ENCODE peak calls at places on chromosomes 13 and 19, in five cellular contexts. One of them, this sample, is unnamed.

GRCh38 chr19:55809381-55810058 is 22.3 kb downstream of the NLRP11 start:
- DNase-seq in stimulated activated naive CD8-positive, alpha-beta T cell treated with anti-CD3 and anti-CD28 coated beads, Interleukin-15, Interleukin-2, amounts not matched to agents 100 U/mL and 50 U/mL, for 24 hours: peak
- DNase-seq in GM03348: peak
- DNase-seq in GM23248: peak
- DNase-seq in glutamatergic neuron: peak
- DNase-seq in this sample: peak

GRCh38 chr13:111156421-111156820 is 41.3 kb downstream of the ARHGEF7 start:
- DNase-seq in glutamatergic neuron: no peak
- DNase-seq in stimulated activated naive CD8-positive, alpha-beta T cell treated with anti-CD3 and anti-CD28 coated beads, Interleukin-15, Interleukin-2, amounts not matched to agents 100 U/mL and 50 U/mL, for 24 hours: no peak
- DNase-seq in GM23248: peak
- DNase-seq in GM03348: peak
- DNase-seq in this sample: no peak

GRCh38 chr19:50203281-50204080 is at the start of gene MYH14:
- DNase-seq in GM23248: peak
- DNase-seq in stimulated activated naive CD8-positive, alpha-beta T cell treated with anti-CD3 and anti-CD28 coated beads, Interleukin-15, Interleukin-2, amounts not matched to agents 100 U/mL and 50 U/mL, for 24 hours: peak
- DNase-seq in glutamatergic neuron: peak
- DNase-seq in GM03348: peak
- DNase-seq in this sample: no peak

GRCh38 chr19:55484571-55485438 is at the start of gene NAT14:
- DNase-seq in GM03348: peak
- DNase-seq in GM23248: peak
- DNase-seq in glutamatergic neuron: peak
- DNase-seq in stimulated activated naive CD8-positive, alpha-beta T cell treated with anti-CD3 and anti-CD28 coated beads, Interleukin-15, Interleukin-2, amounts not matched to agents 100 U/mL and 50 U/mL, for 24 hours: peak
- DNase-seq in this sample: peak

GRCh38 chr19:44741841-44742352 is 6.6 kb upstream of the BCL3 start:
- DNase-seq in stimulated activated naive CD8-positive, alpha-beta T cell treated with anti-CD3 and anti-CD28 coated beads, Interleukin-15, Interleukin-2, amounts not matched to agents 100 U/mL and 50 U/mL, for 24 hours: no peak
- DNase-seq in glutamatergic neuron: no peak
- DNase-seq in GM03348: peak
- DNase-seq in GM23248: peak
- DNase-seq in this sample: no peak

GRCh38 chr13:102367836-102368235 is 34.0 kb downstream of the FGF14 start:
- DNase-seq in stimulated activated naive CD8-positive, alpha-beta T cell treated with anti-CD3 and anti-CD28 coated beads, Interleukin-15, Interleukin-2, amounts not matched to agents 100 U/mL and 50 U/mL, for 24 hours: no peak
- DNase-seq in glutamatergic neuron: no peak
- DNase-seq in GM03348: no peak
- DNase-seq in GM23248: no peak
- DNase-seq in this sample: no peak

GRCh38 chr13:21120191-21120590 is 56.2 kb downstream of the SKA3 start:
- DNase-seq in GM03348: no peak
- DNase-seq in stimulated activated naive CD8-positive, alpha-beta T cell treated with anti-CD3 and anti-CD28 coated beads, Interleukin-15, Interleukin-2, amounts not matched to agents 100 U/mL and 50 U/mL, for 24 hours: no peak
- DNase-seq in GM23248: no peak
- DNase-seq in glutamatergic neuron: no peak
- DNase-seq in this sample: no peak

GRCh38 chr19:4518345-4519171 is at the start of gene PLIN4:
- DNase-seq in stimulated activated naive CD8-positive, alpha-beta T cell treated with anti-CD3 and anti-CD28 coated beads, Interleukin-15, Interleukin-2, amounts not matched to agents 100 U/mL and 50 U/mL, for 24 hours: no peak
- DNase-seq in GM23248: peak
- DNase-seq in glutamatergic neuron: no peak
- DNase-seq in GM03348: peak
- DNase-seq in this sample: no peak

GRCh38 chr13:59409211-59409610 is 754.5 kb downstream of the DIAPH3 start:
- DNase-seq in glutamatergic neuron: no peak
- DNase-seq in stimulated activated naive CD8-positive, alpha-beta T cell treated with anti-CD3 and anti-CD28 coated beads, Interleukin-15, Interleukin-2, amounts not matched to agents 100 U/mL and 50 U/mL, for 24 hours: no peak
- DNase-seq in GM23248: no peak
- DNase-seq in GM03348: no peak
- DNase-seq in this sample: no peak

GRCh38 chr13:75908137-75908536 is 272.0 kb downstream of the LMO7 start:
- DNase-seq in glutamatergic neuron: no peak
- DNase-seq in GM23248: peak
- DNase-seq in GM03348: peak
- DNase-seq in stimulated activated naive CD8-positive, alpha-beta T cell treated with anti-CD3 and anti-CD28 coated beads, Interleukin-15, Interleukin-2, amounts not matched to agents 100 U/mL and 50 U/mL, for 24 hours: no peak
- DNase-seq in this sample: no peak

GRCh38 chr13:81480634-81481033 is 1139.7 kb upstream of the SPRY2 start:
- DNase-seq in glutamatergic neuron: no peak
- DNase-seq in stimulated activated naive CD8-positive, alpha-beta T cell treated with anti-CD3 and anti-CD28 coated beads, Interleukin-15, Interleukin-2, amounts not matched to agents 100 U/mL and 50 U/mL, for 24 hours: no peak
- DNase-seq in GM03348: no peak
- DNase-seq in GM23248: no peak
- DNase-seq in this sample: no peak

GRCh38 chr19:56282809-56283208 is 10.3 kb downstream of the EDDM13 start:
- DNase-seq in glutamatergic neuron: no peak
- DNase-seq in GM23248: no peak
- DNase-seq in stimulated activated naive CD8-positive, alpha-beta T cell treated with anti-CD3 and anti-CD28 coated beads, Interleukin-15, Interleukin-2, amounts not matched to agents 100 U/mL and 50 U/mL, for 24 hours: no peak
- DNase-seq in GM03348: no peak
- DNase-seq in this sample: no peak

GRCh38 chr19:12983561-12984142 is 11.6 kb upstream of the NFIX start:
- DNase-seq in stimulated activated naive CD8-positive, alpha-beta T cell treated with anti-CD3 and anti-CD28 coated beads, Interleukin-15, Interleukin-2, amounts not matched to agents 100 U/mL and 50 U/mL, for 24 hours: peak
- DNase-seq in GM23248: peak
- DNase-seq in GM03348: peak
- DNase-seq in glutamatergic neuron: peak
- DNase-seq in this sample: peak

GRCh38 chr19:35644987-35645679 is 3.0 kb upstream of the COX6B1 start:
- DNase-seq in GM03348: peak
- DNase-seq in stimulated activated naive CD8-positive, alpha-beta T cell treated with anti-CD3 and anti-CD28 coated beads, Interleukin-15, Interleukin-2, amounts not matched to agents 100 U/mL and 50 U/mL, for 24 hours: peak
- DNase-seq in glutamatergic neuron: peak
- DNase-seq in GM23248: peak
- DNase-seq in this sample: peak

GRCh38 chr19:50154529-50154928 is 8.6 kb downstream of the IZUMO2 start:
- DNase-seq in GM03348: no peak
- DNase-seq in glutamatergic neuron: no peak
- DNase-seq in GM23248: no peak
- DNase-seq in stimulated activated naive CD8-positive, alpha-beta T cell treated with anti-CD3 and anti-CD28 coated beads, Interleukin-15, Interleukin-2, amounts not matched to agents 100 U/mL and 50 U/mL, for 24 hours: no peak
- DNase-seq in this sample: no peak

GRCh38 chr13:99063952-99064351 is 86.1 kb upstream of the DOCK9 start:
- DNase-seq in GM03348: no peak
- DNase-seq in GM23248: peak
- DNase-seq in glutamatergic neuron: no peak
- DNase-seq in stimulated activated naive CD8-positive, alpha-beta T cell treated with anti-CD3 and anti-CD28 coated beads, Interleukin-15, Interleukin-2, amounts not matched to agents 100 U/mL and 50 U/mL, for 24 hours: no peak
- DNase-seq in this sample: no peak

GRCh38 chr13:50119593-50119992 is 104.3 kb downstream of the KCNRG start:
- DNase-seq in GM23248: no peak
- DNase-seq in stimulated activated naive CD8-positive, alpha-beta T cell treated with anti-CD3 and anti-CD28 coated beads, Interleukin-15, Interleukin-2, amounts not matched to agents 100 U/mL and 50 U/mL, for 24 hours: no peak
- DNase-seq in glutamatergic neuron: no peak
- DNase-seq in GM03348: no peak
- DNase-seq in this sample: no peak

GRCh38 chr19:778910-779653 is 18.2 kb upstream of the PTBP1 start:
- DNase-seq in GM23248: peak
- DNase-seq in stimulated activated naive CD8-positive, alpha-beta T cell treated with anti-CD3 and anti-CD28 coated beads, Interleukin-15, Interleukin-2, amounts not matched to agents 100 U/mL and 50 U/mL, for 24 hours: no peak
- DNase-seq in GM03348: peak
- DNase-seq in glutamatergic neuron: no peak
- DNase-seq in this sample: no peak

GRCh38 chr19:5775668-5776309 is 8.8 kb downstream of the PRR22 start:
- DNase-seq in GM03348: peak
- DNase-seq in stimulated activated naive CD8-positive, alpha-beta T cell treated with anti-CD3 and anti-CD28 coated beads, Interleukin-15, Interleukin-2, amounts not matched to agents 100 U/mL and 50 U/mL, for 24 hours: no peak
- DNase-seq in GM23248: peak
- DNase-seq in glutamatergic neuron: no peak
- DNase-seq in this sample: no peak

GRCh38 chr13:50225188-50226155 is 210.2 kb downstream of the KCNRG start:
- DNase-seq in GM03348: no peak
- DNase-seq in glutamatergic neuron: no peak
- DNase-seq in GM23248: no peak
- DNase-seq in stimulated activated naive CD8-positive, alpha-beta T cell treated with anti-CD3 and anti-CD28 coated beads, Interleukin-15, Interleukin-2, amounts not matched to agents 100 U/mL and 50 U/mL, for 24 hours: no peak
- DNase-seq in this sample: no peak

GRCh38 chr19:7373862-7374261 is 25.1 kb downstream of the ARHGEF18 start:
- DNase-seq in glutamatergic neuron: no peak
- DNase-seq in stimulated activated naive CD8-positive, alpha-beta T cell treated with anti-CD3 and anti-CD28 coated beads, Interleukin-15, Interleukin-2, amounts not matched to agents 100 U/mL and 50 U/mL, for 24 hours: no peak
- DNase-seq in GM03348: no peak
- DNase-seq in GM23248: no peak
- DNase-seq in this sample: no peak

GRCh38 chr13:31591834-31592233 is 147.5 kb upstream of the RXFP2 start:
- DNase-seq in GM03348: no peak
- DNase-seq in glutamatergic neuron: no peak
- DNase-seq in GM23248: no peak
- DNase-seq in stimulated activated naive CD8-positive, alpha-beta T cell treated with anti-CD3 and anti-CD28 coated beads, Interleukin-15, Interleukin-2, amounts not matched to agents 100 U/mL and 50 U/mL, for 24 hours: no peak
- DNase-seq in this sample: no peak

GRCh38 chr13:29046588-29046987 is 226.4 kb downstream of the MTUS2 start:
- DNase-seq in GM03348: no peak
- DNase-seq in GM23248: no peak
- DNase-seq in glutamatergic neuron: no peak
- DNase-seq in stimulated activated naive CD8-positive, alpha-beta T cell treated with anti-CD3 and anti-CD28 coated beads, Interleukin-15, Interleukin-2, amounts not matched to agents 100 U/mL and 50 U/mL, for 24 hours: no peak
- DNase-seq in this sample: no peak

GRCh38 chr13:99617474-99618255 is 116.4 kb downstream of the TM9SF2 start:
- DNase-seq in GM23248: peak
- DNase-seq in GM03348: peak
- DNase-seq in glutamatergic neuron: peak
- DNase-seq in stimulated activated naive CD8-positive, alpha-beta T cell treated with anti-CD3 and anti-CD28 coated beads, Interleukin-15, Interleukin-2, amounts not matched to agents 100 U/mL and 50 U/mL, for 24 hours: peak
- DNase-seq in this sample: no peak

GRCh38 chr13:70755411-70755810 is 647.2 kb upstream of the KLHL1 start:
- DNase-seq in GM23248: no peak
- DNase-seq in GM03348: no peak
- DNase-seq in glutamatergic neuron: no peak
- DNase-seq in stimulated activated naive CD8-positive, alpha-beta T cell treated with anti-CD3 and anti-CD28 coated beads, Interleukin-15, Interleukin-2, amounts not matched to agents 100 U/mL and 50 U/mL, for 24 hours: no peak
- DNase-seq in this sample: no peak

GRCh38 chr13:35198821-35199220 is 256.8 kb downstream of the NBEA start:
- DNase-seq in stimulated activated naive CD8-positive, alpha-beta T cell treated with anti-CD3 and anti-CD28 coated beads, Interleukin-15, Interleukin-2, amounts not matched to agents 100 U/mL and 50 U/mL, for 24 hours: no peak
- DNase-seq in GM23248: no peak
- DNase-seq in GM03348: no peak
- DNase-seq in glutamatergic neuron: no peak
- DNase-seq in this sample: no peak

GRCh38 chr13:41652735-41653361 is 195.5 kb downstream of the RGCC start:
- DNase-seq in stimulated activated naive CD8-positive, alpha-beta T cell treated with anti-CD3 and anti-CD28 coated beads, Interleukin-15, Interleukin-2, amounts not matched to agents 100 U/mL and 50 U/mL, for 24 hours: peak
- DNase-seq in GM23248: peak
- DNase-seq in glutamatergic neuron: no peak
- DNase-seq in GM03348: peak
- DNase-seq in this sample: peak

GRCh38 chr19:384801-385169 is 24.2 kb downstream of the C2CD4C start:
- DNase-seq in stimulated activated naive CD8-positive, alpha-beta T cell treated with anti-CD3 and anti-CD28 coated beads, Interleukin-15, Interleukin-2, amounts not matched to agents 100 U/mL and 50 U/mL, for 24 hours: no peak
- DNase-seq in GM23248: no peak
- DNase-seq in GM03348: no peak
- DNase-seq in glutamatergic neuron: no peak
- DNase-seq in this sample: no peak

GRCh38 chr13:43546260-43546659 is 240.5 kb downstream of the ENOX1 start:
- DNase-seq in GM03348: no peak
- DNase-seq in stimulated activated naive CD8-positive, alpha-beta T cell treated with anti-CD3 and anti-CD28 coated beads, Interleukin-15, Interleukin-2, amounts not matched to agents 100 U/mL and 50 U/mL, for 24 hours: no peak
- DNase-seq in GM23248: no peak
- DNase-seq in glutamatergic neuron: no peak
- DNase-seq in this sample: no peak

GRCh38 chr19:29001006-29001921 is 211.7 kb downstream of the UQCRFS1 start:
- DNase-seq in GM23248: peak
- DNase-seq in GM03348: peak
- DNase-seq in glutamatergic neuron: no peak
- DNase-seq in stimulated activated naive CD8-positive, alpha-beta T cell treated with anti-CD3 and anti-CD28 coated beads, Interleukin-15, Interleukin-2, amounts not matched to agents 100 U/mL and 50 U/mL, for 24 hours: no peak
- DNase-seq in this sample: no peak